ENCODE peak calls at places on chromosome 6, in nine cellular contexts. One of them, this sample, is unnamed.
A peak's percentile ranks its signal among the peaks of the same experiment; 100 is the strongest.

GRCh38 chr6:1313364-1313754 is 1.5 kb downstream of the FOXQ1 start:
- DNase-seq in SK-N-SH: no peak
- DNase-seq in pancreas: peak; percentile 67
- DNase-seq in HCT116: no peak
- DNase-seq in CD8-positive, alpha-beta T cell: no peak
- DNase-seq in aorta: no peak
- DNase-seq in H1: no peak
- DNase-seq in right cardiac atrium: no peak
- DNase-seq in foreskin fibroblast: no peak
- DNase-seq in this sample: peak; percentile 24

GRCh38 chr6:67748521-67748920 is 886.6 kb upstream of the ADGRB3 start:
- DNase-seq in pancreas: no peak
- DNase-seq in foreskin fibroblast: peak; percentile 47
- DNase-seq in HCT116: no peak
- DNase-seq in H1: no peak
- DNase-seq in CD8-positive, alpha-beta T cell: no peak
- DNase-seq in right cardiac atrium: no peak
- DNase-seq in SK-N-SH: no peak
- DNase-seq in aorta: no peak
- DNase-seq in this sample: no peak

GRCh38 chr6:46521464-46521971 is 30.3 kb upstream of the RCAN2 start:
- DNase-seq in H1: no peak
- DNase-seq in CD8-positive, alpha-beta T cell: no peak
- DNase-seq in foreskin fibroblast: no peak
- DNase-seq in aorta: no peak
- DNase-seq in SK-N-SH: no peak
- DNase-seq in HCT116: no peak
- DNase-seq in pancreas: no peak
- DNase-seq in right cardiac atrium: no peak
- DNase-seq in this sample: no peak

GRCh38 chr6:137933696-137934095 is 66.6 kb downstream of the TNFAIP3 start:
- DNase-seq in foreskin fibroblast: peak; percentile 89
- DNase-seq in aorta: no peak
- DNase-seq in CD8-positive, alpha-beta T cell: no peak
- DNase-seq in HCT116: no peak
- DNase-seq in right cardiac atrium: peak; percentile 56
- DNase-seq in pancreas: no peak
- DNase-seq in H1: no peak
- DNase-seq in SK-N-SH: no peak
- DNase-seq in this sample: peak; percentile 85

GRCh38 chr6:97203343-97203742 is 79.7 kb downstream of the MMS22L start:
- DNase-seq in SK-N-SH: peak; percentile 39
- DNase-seq in foreskin fibroblast: no peak
- DNase-seq in CD8-positive, alpha-beta T cell: no peak
- DNase-seq in aorta: no peak
- DNase-seq in pancreas: no peak
- DNase-seq in right cardiac atrium: no peak
- DNase-seq in H1: no peak
- DNase-seq in HCT116: no peak
- DNase-seq in this sample: peak; percentile 40

GRCh38 chr6:75044846-75045245 is 161.0 kb downstream of the COL12A1 start:
- DNase-seq in pancreas: no peak
- DNase-seq in HCT116: no peak
- DNase-seq in right cardiac atrium: no peak
- DNase-seq in foreskin fibroblast: no peak
- DNase-seq in aorta: no peak
- DNase-seq in CD8-positive, alpha-beta T cell: no peak
- DNase-seq in H1: no peak
- DNase-seq in SK-N-SH: no peak
- DNase-seq in this sample: no peak

GRCh38 chr6:51600514-51600913 is 486.9 kb downstream of the PKHD1 start:
- DNase-seq in CD8-positive, alpha-beta T cell: no peak
- DNase-seq in right cardiac atrium: no peak
- DNase-seq in pancreas: no peak
- DNase-seq in HCT116: no peak
- DNase-seq in foreskin fibroblast: no peak
- DNase-seq in H1: no peak
- DNase-seq in SK-N-SH: no peak
- DNase-seq in aorta: no peak
- DNase-seq in this sample: no peak

GRCh38 chr6:29941006-29941405 is 1.3 kb upstream of the HLA-A start:
- DNase-seq in aorta: no peak
- DNase-seq in right cardiac atrium: no peak
- DNase-seq in CD8-positive, alpha-beta T cell: no peak
- DNase-seq in SK-N-SH: no peak
- DNase-seq in foreskin fibroblast: no peak
- DNase-seq in pancreas: no peak
- DNase-seq in HCT116: no peak
- DNase-seq in H1: no peak
- DNase-seq in this sample: peak; percentile 39

GRCh38 chr6:47587503-47587902 is 109.9 kb downstream of the CD2AP start:
- DNase-seq in pancreas: no peak
- DNase-seq in H1: no peak
- DNase-seq in HCT116: no peak
- DNase-seq in SK-N-SH: no peak
- DNase-seq in foreskin fibroblast: peak; percentile 1
- DNase-seq in CD8-positive, alpha-beta T cell: no peak
- DNase-seq in aorta: no peak
- DNase-seq in right cardiac atrium: no peak
- DNase-seq in this sample: no peak

GRCh38 chr6:156686429-156686939 is 90.7 kb upstream of the ARID1B start:
- DNase-seq in SK-N-SH: peak; percentile 69
- DNase-seq in H1: no peak
- DNase-seq in pancreas: no peak
- DNase-seq in right cardiac atrium: no peak
- DNase-seq in CD8-positive, alpha-beta T cell: peak; percentile 23
- DNase-seq in HCT116: no peak
- DNase-seq in foreskin fibroblast: peak; percentile 52
- DNase-seq in aorta: no peak
- DNase-seq in this sample: peak; percentile 58

DNA sequence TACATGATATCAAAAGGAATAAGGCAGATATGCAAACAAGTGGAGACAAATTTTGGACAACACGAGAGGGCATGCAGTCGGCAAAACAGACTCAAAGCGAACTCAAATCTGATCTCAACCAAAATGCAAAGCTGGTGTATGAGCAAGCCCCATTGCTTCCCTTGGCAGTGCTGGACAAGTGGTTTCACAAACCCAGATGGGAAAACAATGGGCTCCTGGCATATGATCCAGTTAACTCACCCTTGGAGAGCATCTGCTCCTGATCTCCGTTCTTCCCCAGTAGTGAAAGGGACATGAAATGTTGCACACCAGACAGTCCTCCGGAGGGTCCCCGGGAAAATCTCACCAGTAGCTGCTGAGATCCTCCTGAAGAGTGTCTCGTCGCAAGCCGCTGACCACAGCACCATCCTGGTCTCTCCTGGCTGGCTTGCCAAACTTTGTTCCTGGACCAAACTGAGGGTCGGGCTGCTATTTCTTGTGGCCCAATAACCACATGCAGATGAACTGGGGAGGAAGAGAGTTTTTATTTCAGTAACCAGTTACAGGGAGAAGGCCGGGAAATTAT is 84.3 kb upstream of the THBS2 start:
- DNase-seq in right cardiac atrium: no peak
- DNase-seq in SK-N-SH: no peak
- DNase-seq in aorta: no peak
- DNase-seq in foreskin fibroblast: peak; percentile 67
- DNase-seq in CD8-positive, alpha-beta T cell: no peak
- DNase-seq in pancreas: no peak
- DNase-seq in HCT116: no peak
- DNase-seq in H1: no peak
- DNase-seq in this sample: no peak
- H3K4me3 ChIP-seq in right cardiac atrium: no peak overlapping the region
- H3K4me3 ChIP-seq in SK-N-SH: no peak overlapping the region
- H3K4me3 ChIP-seq in aorta: no peak overlapping the region
- H3K4me3 ChIP-seq in foreskin fibroblast: no peak overlapping the region
- H3K4me3 ChIP-seq in CD8-positive, alpha-beta T cell: no peak overlapping the region
- H3K4me3 ChIP-seq in pancreas: no peak overlapping the region
- H3K4me3 ChIP-seq in HCT116: no peak overlapping the region
- H3K4me3 ChIP-seq in H1: no peak overlapping the region
- H3K4me3 ChIP-seq in this sample: no peak overlapping the region

DNA sequence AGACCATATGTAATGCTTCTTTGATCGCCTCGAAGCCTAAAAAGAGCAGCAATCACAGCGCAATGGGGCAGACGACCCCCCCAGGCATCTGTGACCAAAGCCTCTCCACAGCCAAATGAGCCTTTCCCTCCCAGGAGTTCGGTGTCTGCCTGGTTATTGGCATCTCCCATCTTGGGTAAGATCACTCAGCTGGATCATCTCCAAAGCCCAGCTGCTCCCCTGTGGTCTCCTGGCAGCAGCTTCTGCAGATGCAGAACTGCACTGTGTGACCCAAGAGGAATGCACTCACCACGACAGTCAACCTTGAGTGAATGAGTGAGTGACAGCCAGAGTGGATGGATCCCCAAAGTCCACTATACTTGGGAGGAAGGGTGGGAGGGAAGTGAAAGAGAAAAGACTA is 44.8 kb upstream of the IYD start:
- DNase-seq in right cardiac atrium: no peak
- DNase-seq in CD8-positive, alpha-beta T cell: no peak
- DNase-seq in foreskin fibroblast: no peak
- DNase-seq in H1: no peak
- DNase-seq in SK-N-SH: no peak
- DNase-seq in HCT116: no peak
- DNase-seq in pancreas: no peak
- DNase-seq in aorta: no peak
- DNase-seq in this sample: no peak
- H3K4me3 ChIP-seq in right cardiac atrium: no peak overlapping the region
- H3K4me3 ChIP-seq in CD8-positive, alpha-beta T cell: no peak overlapping the region
- H3K4me3 ChIP-seq in foreskin fibroblast: no peak overlapping the region
- H3K4me3 ChIP-seq in H1: no peak overlapping the region
- H3K4me3 ChIP-seq in SK-N-SH: no peak overlapping the region
- H3K4me3 ChIP-seq in HCT116: no peak overlapping the region
- H3K4me3 ChIP-seq in pancreas: no peak overlapping the region
- H3K4me3 ChIP-seq in aorta: no peak overlapping the region
- H3K4me3 ChIP-seq in this sample: no peak overlapping the region

GRCh38 chr6:16973545-16974386 is 128.1 kb upstream of the STMND1 start:
- DNase-seq in HCT116: no peak
- DNase-seq in pancreas: no peak
- DNase-seq in H1: no peak
- DNase-seq in CD8-positive, alpha-beta T cell: no peak
- DNase-seq in SK-N-SH: no peak
- DNase-seq in aorta: no peak
- DNase-seq in foreskin fibroblast: no peak
- DNase-seq in right cardiac atrium: no peak
- DNase-seq in this sample: no peak
- H3K4me3 ChIP-seq in HCT116: no peak overlapping the region
- H3K4me3 ChIP-seq in pancreas: no peak overlapping the region
- H3K4me3 ChIP-seq in H1: no peak overlapping the region
- H3K4me3 ChIP-seq in CD8-positive, alpha-beta T cell: no peak overlapping the region
- H3K4me3 ChIP-seq in SK-N-SH: no peak overlapping the region
- H3K4me3 ChIP-seq in aorta: no peak overlapping the region
- H3K4me3 ChIP-seq in foreskin fibroblast: no peak overlapping the region
- H3K4me3 ChIP-seq in right cardiac atrium: no peak overlapping the region
- H3K4me3 ChIP-seq in this sample: no peak overlapping the region

DNA sequence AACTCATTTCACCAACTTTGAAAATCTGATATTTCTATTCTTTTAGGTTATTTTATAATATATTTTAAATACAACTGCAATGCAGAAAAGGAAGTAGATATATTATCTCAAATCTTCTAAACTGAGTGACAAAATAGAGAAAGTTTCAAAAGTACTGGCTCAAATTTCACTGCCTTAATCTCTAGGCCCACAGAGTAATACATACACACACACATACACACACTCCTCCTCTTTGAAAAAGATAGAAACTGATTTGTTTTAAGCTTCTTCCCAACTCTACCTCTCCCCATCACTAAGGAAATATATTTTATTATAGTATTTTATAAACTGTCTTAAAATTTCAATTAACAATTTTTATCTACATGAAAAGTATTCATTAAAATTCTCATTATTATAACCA is 36.2 kb downstream of the ARHGAP18 start:
- DNase-seq in pancreas: no peak
- DNase-seq in aorta: no peak
- DNase-seq in CD8-positive, alpha-beta T cell: no peak
- DNase-seq in H1: no peak
- DNase-seq in SK-N-SH: no peak
- DNase-seq in right cardiac atrium: no peak
- DNase-seq in HCT116: no peak
- DNase-seq in foreskin fibroblast: no peak
- DNase-seq in this sample: no peak
- H3K4me3 ChIP-seq in pancreas: no peak overlapping the region
- H3K4me3 ChIP-seq in aorta: no peak overlapping the region
- H3K4me3 ChIP-seq in CD8-positive, alpha-beta T cell: no peak overlapping the region
- H3K4me3 ChIP-seq in H1: no peak overlapping the region
- H3K4me3 ChIP-seq in SK-N-SH: no peak overlapping the region
- H3K4me3 ChIP-seq in right cardiac atrium: no peak overlapping the region
- H3K4me3 ChIP-seq in HCT116: peak overlapping the region; percentile 42
- H3K4me3 ChIP-seq in foreskin fibroblast: no peak overlapping the region
- H3K4me3 ChIP-seq in this sample: no peak overlapping the region

GRCh38 chr6:85115876-85116275 is 334.0 kb upstream of the NT5E start:
- DNase-seq in CD8-positive, alpha-beta T cell: no peak
- DNase-seq in foreskin fibroblast: no peak
- DNase-seq in H1: no peak
- DNase-seq in pancreas: no peak
- DNase-seq in right cardiac atrium: no peak
- DNase-seq in SK-N-SH: no peak
- DNase-seq in HCT116: no peak
- DNase-seq in aorta: no peak
- DNase-seq in this sample: no peak
- H3K4me3 ChIP-seq in CD8-positive, alpha-beta T cell: no peak overlapping the region
- H3K4me3 ChIP-seq in foreskin fibroblast: no peak overlapping the region
- H3K4me3 ChIP-seq in H1: no peak overlapping the region
- H3K4me3 ChIP-seq in pancreas: no peak overlapping the region
- H3K4me3 ChIP-seq in right cardiac atrium: no peak overlapping the region
- H3K4me3 ChIP-seq in SK-N-SH: no peak overlapping the region
- H3K4me3 ChIP-seq in HCT116: no peak overlapping the region
- H3K4me3 ChIP-seq in aorta: no peak overlapping the region
- H3K4me3 ChIP-seq in this sample: no peak overlapping the region

GRCh38 chr6:28606424-28607391 is 81.0 kb downstream of the GPX5 start:
- DNase-seq in CD8-positive, alpha-beta T cell: peak; percentile 44
- DNase-seq in right cardiac atrium: peak; percentile 58
- DNase-seq in pancreas: no peak
- DNase-seq in aorta: no peak
- DNase-seq in SK-N-SH: peak; percentile 90
- DNase-seq in H1: peak; percentile 84
- DNase-seq in HCT116: peak; percentile 87
- DNase-seq in foreskin fibroblast: peak; percentile 53
- DNase-seq in this sample: peak; percentile 74
- H3K4me3 ChIP-seq in CD8-positive, alpha-beta T cell: peak overlapping the region; percentile 5
- H3K4me3 ChIP-seq in right cardiac atrium: no peak overlapping the region
- H3K4me3 ChIP-seq in pancreas: no peak overlapping the region
- H3K4me3 ChIP-seq in aorta: no peak overlapping the region
- H3K4me3 ChIP-seq in SK-N-SH: peak overlapping the region; percentile 59
- H3K4me3 ChIP-seq in H1: peak overlapping the region; percentile 74
- H3K4me3 ChIP-seq in HCT116: peak overlapping the region; percentile 53
- H3K4me3 ChIP-seq in foreskin fibroblast: peak overlapping the region; percentile 49
- H3K4me3 ChIP-seq in this sample: peak overlapping the region; percentile 61